ENCODE peak calls at places on chromosomes 4 and X, in nine cellular contexts. M is neural progenitor cell, E is HCT116, G is aorta, I is Peyer's patch, P is ascending aorta, D is ovary, T is T-helper 17 cell, O is adipocyte. Q is an unnamed sample.

GRCh38 chr4:184313058-184313709 is 95.5 kb upstream of the ENPP6 start:
- DNase-seq in M (no peak), E (no peak), G (no peak), I (no peak), P (no peak), D (no peak), T (no peak), O (no peak), Q (no peak)

GRCh38 chr4:79237836-79238235 is 88.0 kb downstream of the NAA11 start:
- DNase-seq in M (peak; percentile 13), E (no peak), G (no peak), I (no peak), P (no peak), D (no peak), T (no peak), O (no peak), Q (no peak)

GRCh38 chr4:6893449-6894085 is 16.1 kb upstream of the TBC1D14 start:
- DNase-seq in M (no peak), E (no peak), G (no peak), I (peak; percentile 67), P (no peak), D (no peak), T (no peak), O (peak; percentile 57), Q (no peak)

GRCh38 chr4:118798658-118799057 is 37.3 kb downstream of the SEC24D start:
- DNase-seq in M (no peak), E (no peak), G (no peak), I (no peak), P (no peak), D (no peak), T (no peak), O (no peak), Q (no peak)

GRCh38 chr4:175947117-175947722 is 118.4 kb upstream of the WDR17 start:
- DNase-seq in M (peak; percentile 6), E (peak; percentile 27), G (no peak), I (no peak), P (no peak), D (no peak), T (no peak), O (peak; percentile 67), Q (no peak)

GRCh38 chr4:111689214-111689613 is 456.0 kb upstream of the FAM241A start:
- DNase-seq in M (no peak), E (no peak), G (no peak), I (no peak), P (no peak), D (no peak), T (no peak), O (peak; percentile 89), Q (no peak)

GRCh38 chr4:162959056-162959455 is 207.6 kb downstream of the NAF1 start:
- DNase-seq in M (peak; percentile 28), E (peak; percentile 10), G (no peak), I (no peak), P (no peak), D (no peak), T (no peak), O (no peak), Q (no peak)

GRCh38 chr4:165715989-165716388 is 157.0 kb upstream of the TLL1 start:
- DNase-seq in M (no peak), E (no peak), G (no peak), I (no peak), P (no peak), D (no peak), T (no peak), O (no peak), Q (no peak)

GRCh38 chr4:164239433-164239832 is 514.5 kb upstream of the SMIM31 start:
- DNase-seq in M (no peak), E (no peak), G (no peak), I (no peak), P (no peak), D (no peak), T (no peak), O (no peak), Q (no peak)

GRCh38 chr4:13088726-13089658 is 395.1 kb downstream of the RAB28 start:
- DNase-seq in M (no peak), E (no peak), G (peak; percentile 53), I (no peak), P (no peak), D (no peak), T (no peak), O (no peak), Q (no peak)

GRCh38 chrX:126886997-126887396 is 67.5 kb downstream of the PRR32 start:
- DNase-seq in M (no peak), E (no peak), G (no peak), I (no peak), P (no peak), D (no peak), T (no peak), O (no peak), Q (no peak)
- H3K9me3 ChIP-seq in M (no peaks in the 10 kb centered on the region), E (no peaks in the 10 kb centered on the region), G (peaks cover 2% of the 10 kb centered on the region), I (no peaks in the 10 kb centered on the region), P (no peaks in the 10 kb centered on the region), D (no peaks in the 10 kb centered on the region), T (no peaks in the 10 kb centered on the region), O (no peaks in the 10 kb centered on the region), Q (no peaks in the 10 kb centered on the region)

GRCh38 chrX:102345916-102346315 is 93.9 kb downstream of the NXF2B start:
- DNase-seq in M (peak; percentile 63), E (no peak), G (peak; percentile 71), I (peak; percentile 39), P (no peak), D (peak; percentile 71), T (peak; percentile 31), O (peak; percentile 75), Q (no peak)
- H3K9me3 ChIP-seq in M (peaks cover 10% of the 10 kb centered on the region), E (no peaks in the 10 kb centered on the region), G (no peaks in the 10 kb centered on the region), I (no peaks in the 10 kb centered on the region), P (no peaks in the 10 kb centered on the region), D (no peaks in the 10 kb centered on the region), T (no peaks in the 10 kb centered on the region), O (peaks cover 10% of the 10 kb centered on the region), Q (no peaks in the 10 kb centered on the region)

DNA sequence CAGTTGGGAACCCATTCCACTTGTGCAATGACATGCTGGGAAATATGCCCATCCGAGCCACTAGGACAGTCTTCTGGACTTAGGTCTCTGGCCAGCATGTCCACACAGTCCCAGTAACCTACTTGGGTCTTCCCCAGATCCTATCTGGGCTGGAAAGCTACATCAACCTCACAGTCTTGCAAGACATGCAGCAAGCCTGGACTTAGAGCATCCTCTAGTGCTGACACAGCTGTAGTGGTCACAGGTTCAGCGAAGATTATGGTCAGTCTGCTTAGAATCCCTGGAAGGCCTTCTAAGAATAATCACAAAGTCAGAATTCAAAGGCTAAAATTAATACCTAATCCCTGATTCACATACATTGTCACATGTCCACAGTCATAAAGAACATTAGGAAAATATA is 842.7 kb downstream of the STPG2 start:
- DNase-seq in M (peak; percentile 8), E (no peak), G (no peak), I (no peak), P (no peak), D (no peak), T (no peak), O (no peak), Q (no peak)
- H3K9me3 ChIP-seq in M (no peaks in the 10 kb centered on the region), E (no peaks in the 10 kb centered on the region), G (peaks cover 5% of the 10 kb centered on the region), I (no peaks in the 10 kb centered on the region), P (peaks cover 8% of the 10 kb centered on the region), D (no peaks in the 10 kb centered on the region), T (no peaks in the 10 kb centered on the region), O (peaks cover 23% of the 10 kb centered on the region), Q (peaks cover 20% of the 10 kb centered on the region)

DNA sequence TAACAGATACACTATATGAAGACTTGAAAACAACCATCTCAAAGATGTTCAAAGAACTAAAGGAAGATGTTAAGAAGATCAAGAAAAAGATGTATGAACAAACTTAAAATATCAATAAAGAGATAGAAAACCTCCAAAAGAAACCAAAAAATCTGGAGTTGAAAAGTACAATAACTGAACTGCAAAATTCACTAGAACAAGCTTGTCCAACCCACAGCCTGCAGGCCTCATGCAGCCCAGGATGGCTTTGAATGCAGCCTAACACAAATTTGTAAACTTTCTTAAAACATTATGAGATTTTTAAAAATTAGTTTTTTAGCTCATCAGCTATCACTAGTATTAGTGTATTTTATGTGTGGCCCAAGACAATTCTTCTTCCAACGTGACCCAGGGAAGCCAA is 77.0 kb upstream of the DCTD start:
- DNase-seq in M (no peak), E (no peak), G (no peak), I (no peak), P (no peak), D (no peak), T (no peak), O (no peak), Q (no peak)
- H3K9me3 ChIP-seq in M (no peaks in the 10 kb centered on the region), E (no peaks in the 10 kb centered on the region), G (peaks cover 9% of the 10 kb centered on the region), I (no peaks in the 10 kb centered on the region), P (no peaks in the 10 kb centered on the region), D (no peaks in the 10 kb centered on the region), T (peaks cover 2% of the 10 kb centered on the region), O (peaks cover 25% of the 10 kb centered on the region), Q (peaks cover 14% of the 10 kb centered on the region)

GRCh38 chrX:47446431-47446830 is 36.6 kb downstream of the ZNF41 start:
- DNase-seq in M (no peak), E (no peak), G (no peak), I (no peak), P (no peak), D (no peak), T (no peak), O (no peak), Q (no peak)
- H3K9me3 ChIP-seq in M (peaks cover 30% of the 10 kb centered on the region), E (peaks cover 11% of the 10 kb centered on the region), G (peaks cover 5% of the 10 kb centered on the region), I (no peaks in the 10 kb centered on the region), P (peaks cover 10% of the 10 kb centered on the region), D (no peaks in the 10 kb centered on the region), T (peaks cover 13% of the 10 kb centered on the region), O (peaks cover 89% of the 10 kb centered on the region), Q (no peaks in the 10 kb centered on the region)

DNA sequence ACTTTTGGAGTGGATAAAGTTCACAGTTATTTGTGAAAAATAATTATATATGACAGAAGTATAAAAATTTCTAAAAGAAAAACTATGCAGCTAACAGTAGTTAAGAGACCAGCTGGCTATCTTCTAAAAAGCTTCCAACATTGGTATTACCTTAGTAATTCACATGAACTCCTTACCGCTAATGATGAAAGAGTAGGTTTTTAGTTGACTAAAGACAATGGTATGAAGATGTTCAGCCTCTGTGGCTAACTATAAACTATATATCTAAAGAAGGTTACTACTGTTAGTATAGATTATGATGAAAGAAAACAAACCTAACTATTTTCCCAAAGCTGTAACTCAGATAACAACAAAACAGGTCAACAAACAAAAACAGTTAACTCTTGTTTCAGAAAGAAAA is 10.4 kb downstream of the CCNI start:
- DNase-seq in M (no peak), E (no peak), G (no peak), I (no peak), P (no peak), D (no peak), T (no peak), O (peak; percentile 19), Q (no peak)
- H3K9me3 ChIP-seq in M (no peaks in the 10 kb centered on the region), E (no peaks in the 10 kb centered on the region), G (no peaks in the 10 kb centered on the region), I (no peaks in the 10 kb centered on the region), P (no peaks in the 10 kb centered on the region), D (no peaks in the 10 kb centered on the region), T (no peaks in the 10 kb centered on the region), O (no peaks in the 10 kb centered on the region), Q (no peaks in the 10 kb centered on the region)

DNA sequence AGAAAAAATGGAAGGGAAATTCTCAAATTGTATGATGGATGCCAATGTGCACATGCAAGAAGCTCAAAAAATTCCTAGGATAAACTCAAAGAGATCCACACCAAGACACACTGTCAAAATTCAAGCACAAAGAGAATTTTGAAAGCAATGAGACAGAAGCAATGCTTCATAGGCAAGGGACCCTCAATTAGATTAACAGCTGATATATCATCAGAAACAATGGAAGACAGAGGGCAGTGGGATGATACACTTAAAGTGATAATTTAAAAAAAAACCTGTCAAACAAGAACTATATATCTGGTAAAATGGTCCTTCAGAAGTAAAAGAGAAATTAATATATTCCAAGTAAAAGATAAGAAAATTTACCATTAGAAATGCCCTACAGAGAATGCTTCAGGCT is 306.3 kb upstream of the PCDH7 start:
- DNase-seq in M (no peak), E (no peak), G (no peak), I (no peak), P (no peak), D (no peak), T (no peak), O (no peak), Q (no peak)
- H3K9me3 ChIP-seq in M (peaks cover 20% of the 10 kb centered on the region), E (peaks cover 29% of the 10 kb centered on the region), G (peaks cover 4% of the 10 kb centered on the region), I (no peaks in the 10 kb centered on the region), P (no peaks in the 10 kb centered on the region), D (no peaks in the 10 kb centered on the region), T (no peaks in the 10 kb centered on the region), O (peaks cover 41% of the 10 kb centered on the region), Q (peaks cover 41% of the 10 kb centered on the region)

Q was measured in heart right ventricle.